ENCODE peak calls at places on chromosomes 16 and 17, in six cellular contexts. One of them, this sample, is unnamed.

GRCh38 chr17:33154869-33155455 is 138.1 kb downstream of the ASIC2 start:
- DNase-seq in HCT116: no peak
- DNase-seq in NCI-H226: no peak
- DNase-seq in psoas muscle: no peak
- DNase-seq in MV-4-11: no peak
- DNase-seq in EL: no peak
- DNase-seq in this sample: no peak

GRCh38 chr16:56999409-57000270 is 10.3 kb downstream of the NLRC5 start:
- DNase-seq in HCT116: no peak
- DNase-seq in EL: no peak
- DNase-seq in psoas muscle: no peak
- DNase-seq in MV-4-11: no peak
- DNase-seq in NCI-H226: no peak
- DNase-seq in this sample: no peak

GRCh38 chr17:57445051-57445450 is 188.7 kb downstream of the MSI2 start:
- DNase-seq in psoas muscle: no peak
- DNase-seq in HCT116: no peak
- DNase-seq in EL: peak; percentile 50
- DNase-seq in MV-4-11: no peak
- DNase-seq in NCI-H226: no peak
- DNase-seq in this sample: no peak

GRCh38 chr17:36188891-36189306 is 7.7 kb downstream of the CCL3L1 start:
- DNase-seq in HCT116: no peak
- DNase-seq in MV-4-11: peak; percentile 95
- DNase-seq in EL: no peak
- DNase-seq in NCI-H226: no peak
- DNase-seq in psoas muscle: no peak
- DNase-seq in this sample: no peak

GRCh38 chr17:61179316-61179715 is 220.3 kb upstream of the TBX2 start:
- DNase-seq in EL: no peak
- DNase-seq in HCT116: no peak
- DNase-seq in psoas muscle: no peak
- DNase-seq in NCI-H226: no peak
- DNase-seq in MV-4-11: no peak
- DNase-seq in this sample: no peak

GRCh38 chr16:54720259-54720658 is 210.4 kb upstream of the IRX5 start:
- DNase-seq in MV-4-11: peak; percentile 89
- DNase-seq in HCT116: no peak
- DNase-seq in psoas muscle: no peak
- DNase-seq in EL: no peak
- DNase-seq in NCI-H226: no peak
- DNase-seq in this sample: no peak

GRCh38 chr17:49497147-49498036 is 2.3 kb downstream of the NGFR start:
- DNase-seq in MV-4-11: no peak
- DNase-seq in HCT116: no peak
- DNase-seq in EL: peak; percentile 25
- DNase-seq in NCI-H226: no peak
- DNase-seq in psoas muscle: peak; percentile 66
- DNase-seq in this sample: no peak

GRCh38 chr16:84091460-84091859 is 25.3 kb downstream of the MBTPS1 start:
- DNase-seq in EL: no peak
- DNase-seq in MV-4-11: no peak
- DNase-seq in HCT116: no peak
- DNase-seq in NCI-H226: no peak
- DNase-seq in psoas muscle: no peak
- DNase-seq in this sample: no peak

GRCh38 chr16:19295393-19295792 is 9.9 kb downstream of the CLEC19A start:
- DNase-seq in HCT116: no peak
- DNase-seq in EL: no peak
- DNase-seq in MV-4-11: no peak
- DNase-seq in NCI-H226: no peak
- DNase-seq in psoas muscle: no peak
- DNase-seq in this sample: no peak

GRCh38 chr17:55632893-55633292 is 89.8 kb downstream of the TMEM100 start:
- DNase-seq in EL: no peak
- DNase-seq in HCT116: no peak
- DNase-seq in psoas muscle: peak; percentile 18
- DNase-seq in NCI-H226: no peak
- DNase-seq in MV-4-11: no peak
- DNase-seq in this sample: no peak

GRCh38 chr16:29663020-29663828 is at the start of gene SPN:
- DNase-seq in MV-4-11: peak; percentile 86
- DNase-seq in NCI-H226: no peak
- DNase-seq in HCT116: no peak
- DNase-seq in psoas muscle: no peak
- DNase-seq in EL: no peak
- DNase-seq in this sample: no peak

GRCh38 chr17:41907185-41907556 is 11.6 kb downstream of the ACLY start:
- DNase-seq in NCI-H226: no peak
- DNase-seq in MV-4-11: no peak
- DNase-seq in EL: peak; percentile 66
- DNase-seq in psoas muscle: no peak
- DNase-seq in HCT116: no peak
- DNase-seq in this sample: no peak

GRCh38 chr17:73901661-73902415 is 257.6 kb upstream of the SDK2 start:
- DNase-seq in MV-4-11: peak; percentile 53
- DNase-seq in EL: no peak
- DNase-seq in psoas muscle: peak; percentile 32
- DNase-seq in HCT116: no peak
- DNase-seq in NCI-H226: no peak
- DNase-seq in this sample: no peak

This sample was measured in epithelial cell of proximal tubule.